ENCODE peak calls at places on chromosomes 4 and X, in nine cellular contexts. E is fibroblast of lung; Y is cardiac muscle cell; U is CD4-positive, alpha-beta T cell; S is foreskin fibroblast; F is tibial artery; A is right lobe of liver; N is D721Med; B is heart right ventricle. G is an unnamed sample.

GRCh38 chr4:119623025-119623424 is 5.6 kb downstream of the PDE5A start:
- DNase-seq in Y (no peak), E (peak; percentile 78), A (no peak), U (no peak), F (no peak), B (no peak), N (no peak), S (peak; percentile 36), G (peak; percentile 73)

GRCh38 chr4:155433636-155434360 is 57.0 kb upstream of the MAP9 start:
- DNase-seq in Y (no peak), U (no peak), S (peak; percentile 79), E (peak; percentile 36), B (no peak), N (no peak), F (no peak), A (no peak), G (peak; percentile 10)

GRCh38 chr4:68869274-68869773 is 53.5 kb downstream of the UGT2B10 start:
- DNase-seq in S (no peak), N (no peak), U (no peak), Y (no peak), B (no peak), E (no peak), F (no peak), A (no peak), G (no peak)

GRCh38 chrX:20128678-20129077 is 12.0 kb upstream of the MAP7D2 start:
- DNase-seq in A (no peak), U (no peak), Y (no peak), N (no peak), F (no peak), B (peak; percentile 10), S (no peak), E (no peak), G (no peak)

GRCh38 chr4:175273995-175274753 is 356.0 kb downstream of the ADAM29 start:
- DNase-seq in E (peak; percentile 71), B (no peak), Y (no peak), S (peak; percentile 45), U (no peak), N (no peak), A (no peak), F (no peak), G (peak; percentile 32)

GRCh38 chrX:9885150-9885549 is 82.0 kb upstream of the CLDN34 start:
- DNase-seq in S (peak; percentile 64), E (peak; percentile 55), N (peak; percentile 34), Y (peak; percentile 75), U (peak; percentile 8), F (no peak), B (peak; percentile 40), A (peak; percentile 56), G (peak; percentile 80)

GRCh38 chrX:133859860-133860259 is 125.5 kb downstream of the GPC3 start:
- DNase-seq in U (no peak), Y (no peak), A (no peak), E (peak; percentile 54), S (peak; percentile 70), N (no peak), B (no peak), F (peak; percentile 57), G (peak; percentile 70)

GRCh38 chr4:14338206-14338605 is 664.1 kb upstream of the CPEB2 start:
- DNase-seq in U (no peak), N (no peak), Y (no peak), F (no peak), B (no peak), S (peak; percentile 38), E (no peak), A (no peak), G (peak; percentile 43)

GRCh38 chr4:13893221-13893620 is 265.7 kb upstream of the BOD1L1 start:
- DNase-seq in B (no peak), S (no peak), F (no peak), E (peak; percentile 21), N (no peak), A (no peak), Y (no peak), U (no peak), G (peak; percentile 35)

GRCh38 chr4:99061048-99061447 is 27.5 kb downstream of the ADH5 start:
- DNase-seq in S (no peak), Y (no peak), N (no peak), B (no peak), U (no peak), A (no peak), F (no peak), E (no peak), G (no peak)

GRCh38 chrX:153694687-153695270 is 7.1 kb downstream of the SLC6A8 start:
- DNase-seq in B (no peak), U (no peak), A (no peak), E (no peak), Y (no peak), F (no peak), S (no peak), N (no peak), G (no peak)

GRCh38 chrX:103531002-103531401 is 11.7 kb upstream of the RAB40A start:
- DNase-seq in E (peak; percentile 76), B (no peak), S (peak; percentile 82), A (no peak), Y (no peak), N (no peak), F (no peak), U (no peak), G (peak; percentile 83)

GRCh38 chr4:159352609-159353008 is 249.7 kb downstream of the RAPGEF2 start:
- DNase-seq in N (no peak), E (no peak), B (no peak), S (no peak), Y (no peak), A (no peak), U (no peak), F (no peak), G (no peak)

GRCh38 chrX:101232316-101232715 is 12.7 kb downstream of the DRP2 start:
- DNase-seq in A (no peak), F (no peak), U (no peak), Y (no peak), E (peak; percentile 41), N (no peak), B (no peak), S (peak; percentile 31), G (peak; percentile 21)

DNA sequence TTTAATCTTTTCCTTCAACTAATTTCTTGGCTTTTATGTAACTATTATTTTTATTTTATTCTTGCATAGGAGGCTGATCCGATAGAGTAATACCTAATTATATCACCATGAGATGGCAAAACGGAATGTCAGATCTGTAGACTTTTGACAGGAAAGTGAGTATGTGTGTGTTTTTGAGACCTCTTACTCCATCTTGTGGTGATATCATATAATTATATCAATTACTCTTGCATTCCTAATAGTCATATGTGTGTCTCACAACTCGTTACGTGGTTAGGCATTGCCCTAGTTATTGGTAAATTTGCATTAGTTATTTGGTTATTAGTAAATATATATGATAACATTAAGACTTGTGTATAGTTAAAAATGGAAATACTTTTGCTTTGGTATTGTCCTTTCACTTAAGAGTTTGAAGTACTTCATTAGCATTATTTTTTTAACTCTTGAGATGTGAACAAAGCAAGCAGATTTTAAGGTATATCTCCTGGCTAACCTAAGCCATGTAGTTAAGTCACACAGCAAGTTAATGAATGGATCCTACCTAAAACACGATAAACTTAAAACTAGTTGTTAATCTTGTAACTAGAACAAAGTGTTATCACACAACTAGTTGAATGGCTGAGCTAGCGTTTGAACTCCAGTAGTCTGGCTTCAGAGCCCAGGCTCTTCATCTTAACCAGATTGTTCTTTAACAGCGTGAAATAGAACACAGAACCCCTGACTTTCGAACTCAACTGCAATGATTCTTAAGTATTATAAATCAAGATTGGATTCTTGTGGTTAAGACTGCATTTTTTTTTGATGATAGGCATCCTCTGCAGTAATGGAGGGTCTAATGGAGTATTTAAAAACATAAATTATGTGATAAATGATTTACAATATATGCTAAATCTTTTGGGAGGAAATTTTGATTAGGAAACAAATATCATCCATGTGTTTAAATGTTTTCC is 67.1 kb downstream of the PGRMC2 start:
- DNase-seq in E (peak; percentile 88), A (no peak), N (peak; percentile 19), Y (no peak), S (peak; percentile 66), U (no peak), B (no peak), F (no peak), G (peak; percentile 86)
- TF ChIP-seq CTCF in E (peak; percentile 25), A (peak; percentile 41), N (peak; percentile 40), Y (peak; percentile 27), S (no peak), U (peak; percentile 30), B (no peak), F (no peak), G (peak; percentile 39)

DNA sequence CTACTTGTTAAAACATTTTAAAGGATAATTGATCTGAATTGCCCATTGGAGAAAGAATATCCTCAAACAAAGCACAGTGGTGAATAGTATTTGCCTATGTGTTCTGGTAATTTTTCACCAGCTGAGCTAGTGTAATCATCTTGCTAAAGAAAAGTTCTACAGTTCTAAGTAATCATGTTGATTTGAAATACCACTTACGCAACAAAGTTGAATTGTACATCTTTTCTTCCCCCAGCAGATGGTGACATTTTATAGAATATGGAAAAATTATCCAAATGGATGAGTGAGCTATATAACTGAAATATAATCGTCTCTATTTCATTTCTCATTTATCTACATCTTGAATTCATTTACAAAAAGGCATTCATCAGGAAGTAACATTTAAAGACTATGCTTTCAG is 9.7 kb upstream of the ZNF674 start:
- DNase-seq in B (no peak), E (no peak), N (no peak), Y (no peak), F (no peak), S (peak; percentile 58), U (no peak), A (no peak), G (peak; percentile 61)
- TF ChIP-seq CTCF in B (no peak), E (peak; percentile 32), N (no peak), Y (peak; percentile 27), F (peak; percentile 39), S (no peak), U (peak; percentile 32), A (peak; percentile 42), G (peak; percentile 40)

GRCh38 chr4:76749361-76749760 is 148.6 kb downstream of the SOWAHB start:
- DNase-seq in B (no peak), Y (no peak), F (no peak), S (peak; percentile 74), A (no peak), E (no peak), U (no peak), N (no peak), G (no peak)
- TF ChIP-seq CTCF in B (no peak), Y (no peak), F (no peak), S (no peak), A (no peak), E (no peak), U (no peak), N (no peak), G (no peak)

GRCh38 chrX:29233592-29234179 is 646.4 kb downstream of the IL1RAPL1 start:
- DNase-seq in A (no peak), B (no peak), F (no peak), Y (no peak), U (no peak), S (no peak), E (no peak), N (no peak), G (no peak)

GRCh38 chrX:29229802-29230201 is 642.6 kb downstream of the IL1RAPL1 start:
- DNase-seq in Y (no peak), U (no peak), N (no peak), E (peak; percentile 61), S (peak; percentile 13), B (no peak), F (no peak), A (no peak), G (no peak)

DNA sequence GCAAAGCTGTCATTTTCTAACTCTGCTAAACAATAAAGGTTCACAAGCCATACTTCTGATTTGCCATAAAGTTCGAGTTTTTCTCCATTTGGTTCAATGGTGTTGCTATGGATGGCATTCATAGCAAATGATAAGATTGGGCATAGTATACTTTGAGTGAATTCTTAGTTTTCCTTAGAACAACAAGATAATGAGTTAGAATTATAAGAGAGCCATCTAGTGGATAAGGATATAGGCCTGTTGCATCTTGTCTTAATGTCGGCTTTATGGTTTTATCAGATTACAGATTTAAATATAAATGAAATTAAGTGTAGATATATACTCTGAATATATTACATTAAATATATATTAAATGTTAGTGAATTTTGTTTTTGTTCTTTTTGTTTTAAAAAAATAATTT is 644.6 kb downstream of the IL1RAPL1 start:
- DNase-seq in U (no peak), B (no peak), Y (no peak), E (no peak), F (no peak), N (no peak), A (no peak), S (peak; percentile 2), G (peak; percentile 22)
- TF ChIP-seq CTCF in U (no peak), B (no peak), Y (peak; percentile 47), E (peak; percentile 48), F (no peak), N (peak; percentile 14), A (peak; percentile 50), S (peak; percentile 14), G (peak; percentile 47)